ENCODE peak calls at places on chromosomes 7 and 10, in four cellular contexts. M, Z, R and V are unnamed samples.

GRCh38 chr10:97708976-97709745 is 4.4 kb upstream of the MARVELD1 start:
- DNase-seq in M (peak; percentile 72), Z (peak; percentile 58), R (no peak), V (peak; percentile 66)

GRCh38 chr7:4931932-4932331 is 27.1 kb downstream of the MMD2 start:
- DNase-seq in M (peak; percentile 49), Z (no peak), R (no peak), V (peak; percentile 20)

GRCh38 chr7:42527004-42527403 is 290.0 kb upstream of the GLI3 start:
- DNase-seq in M (no peak), Z (no peak), R (no peak), V (no peak)

GRCh38 chr7:38232475-38233366 is 40.7 kb downstream of the TARP start:
- DNase-seq in M (peak; percentile 40), Z (peak; percentile 89), R (no peak), V (no peak)

GRCh38 chr7:157276091-157276561 is 60.7 kb upstream of the DNAJB6 start:
- DNase-seq in M (no peak), Z (peak; percentile 73), R (no peak), V (no peak)

GRCh38 chr10:77041636-77042258 is 595.9 kb downstream of the KCNMA1 start:
- DNase-seq in M (no peak), Z (no peak), R (no peak), V (no peak)

GRCh38 chr10:121615401-121615800 is 17.2 kb upstream of the FGFR2 start:
- DNase-seq in M (no peak), Z (peak; percentile 42), R (no peak), V (no peak)

GRCh38 chr7:121159553-121159952 is 169.2 kb upstream of the WNT16 start:
- DNase-seq in M (no peak), Z (no peak), R (no peak), V (no peak)

GRCh38 chr10:97479939-97480338 is 18.3 kb downstream of the MMS19 start:
- DNase-seq in M (no peak), Z (no peak), R (no peak), V (no peak)

GRCh38 chr7:28813238-28813962 is 144.7 kb downstream of the TRIL start:
- DNase-seq in M (no peak), Z (no peak), R (no peak), V (no peak)

GRCh38 chr10:80684217-80684616 is 146.5 kb downstream of the SH2D4B start:
- DNase-seq in M (no peak), Z (no peak), R (no peak), V (no peak)

GRCh38 chr7:768881-769504 is 41.9 kb upstream of the PRKAR1B start:
- DNase-seq in M (peak; percentile 53), Z (no peak), R (peak; percentile 77), V (no peak)

GRCh38 chr10:133445268-133445732 is 8.4 kb upstream of the SCART1 start:
- DNase-seq in M (peak; percentile 23), Z (no peak), R (no peak), V (peak; percentile 48)

GRCh38 chr7:74479961-74480829 is 26.5 kb downstream of the GTF2IRD1 start:
- DNase-seq in M (peak; percentile 86), Z (peak; percentile 86), R (peak; percentile 93), V (no peak)

GRCh38 chr10:49605177-49605938 is 4.8 kb upstream of the SLC18A3 start:
- DNase-seq in M (peak; percentile 10), Z (no peak), R (no peak), V (no peak)

GRCh38 chr7:816751-817671 is 15.3 kb upstream of the SUN1 start:
- DNase-seq in M (no peak), Z (peak; percentile 90), R (no peak), V (peak; percentile 53)

GRCh38 chr10:90865400-90865799 is 6.4 kb upstream of the RPP30 start:
- DNase-seq in M (no peak), Z (no peak), R (no peak), V (no peak)

GRCh38 chr10:86180861-86181260 is 185.7 kb downstream of the GRID1 start:
- DNase-seq in M (no peak), Z (no peak), R (no peak), V (no peak)

GRCh38 chr10:44864042-44864436 is 47.1 kb upstream of the TMEM72 start:
- DNase-seq in M (no peak), Z (no peak), R (no peak), V (peak; percentile 45)

GRCh38 chr7:77699056-77699455 is 2.8 kb downstream of the RSBN1L start:
- DNase-seq in M (no peak), Z (no peak), R (no peak), V (no peak)

GRCh38 chr10:111999205-111999914 is 184.2 kb downstream of the GPAM start:
- DNase-seq in M (no peak), Z (no peak), R (no peak), V (no peak)

GRCh38 chr10:69057261-69057950 is 30.5 kb upstream of the SRGN start:
- DNase-seq in M (peak; percentile 28), Z (peak; percentile 88), R (no peak), V (no peak)

GRCh38 chr7:131087756-131088658 is 239.7 kb upstream of the MKLN1 start:
- DNase-seq in M (no peak), Z (no peak), R (no peak), V (no peak)

GRCh38 chr7:64182036-64182790 is 24.8 kb upstream of the ZNF735 start:
- DNase-seq in M (no peak), Z (no peak), R (no peak), V (no peak)

GRCh38 chr10:11057448-11057847 is 39.8 kb downstream of the CELF2 start:
- DNase-seq in M (no peak), Z (no peak), R (no peak), V (no peak)

GRCh38 chr10:72329290-72330058 is 25.2 kb downstream of the DNAJB12 start:
- DNase-seq in M (peak; percentile 66), Z (peak; percentile 84), R (no peak), V (no peak)

GRCh38 chr7:97117035-97117371 is 495 bp upstream of the SDHAF3 start:
- DNase-seq in M (no peak), Z (peak; percentile 76), R (no peak), V (no peak)

GRCh38 chr7:97119747-97120146 is 2.2 kb downstream of the SDHAF3 start:
- DNase-seq in M (no peak), Z (no peak), R (no peak), V (no peak)

GRCh38 chr7:97118306-97118917 is 914 bp downstream of the SDHAF3 start:
- DNase-seq in M (no peak), Z (no peak), R (no peak), V (no peak)

GRCh38 chr7:97116308-97116707 is 1.2 kb upstream of the SDHAF3 start:
- DNase-seq in M (no peak), Z (no peak), R (no peak), V (no peak)

GRCh38 chr7:97117372-97118188 is at the start of gene SDHAF3:
- DNase-seq in M (peak; percentile 98), Z (peak; percentile 99), R (peak; percentile 89), V (peak; percentile 92)
- TF ChIP-seq POLR2A in M (peak; percentile 5), Z (no peak), R (peak; percentile 54), V (peak; percentile 23)

DNA sequence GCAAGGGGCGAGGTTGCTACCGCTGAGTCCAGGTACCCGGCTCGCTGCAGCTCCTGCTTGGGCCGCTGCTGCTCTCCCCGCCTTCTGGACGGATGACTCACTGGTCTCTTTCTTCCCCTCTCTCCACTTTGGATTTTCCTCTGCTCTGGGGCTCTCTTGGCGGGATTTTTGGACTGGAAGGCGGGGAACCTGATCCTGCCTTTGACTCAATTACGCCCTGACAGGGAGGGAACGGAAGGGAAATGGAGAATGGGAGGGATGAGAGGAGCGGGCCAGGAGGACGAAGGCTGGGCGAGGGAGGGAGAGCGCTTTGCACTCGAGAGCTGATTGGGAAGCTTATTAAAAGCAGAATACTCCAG is at the start of gene PTN:
- DNase-seq in M (no peak), Z (no peak), R (no peak), V (peak; percentile 65)
- H3K27ac ChIP-seq in M (no peak within 1 kb of the TSS), Z (peak within 1 kb of the TSS; percentile 12), R (no peak within 1 kb of the TSS), V (peak within 1 kb of the TSS; percentile 68)

DNA sequence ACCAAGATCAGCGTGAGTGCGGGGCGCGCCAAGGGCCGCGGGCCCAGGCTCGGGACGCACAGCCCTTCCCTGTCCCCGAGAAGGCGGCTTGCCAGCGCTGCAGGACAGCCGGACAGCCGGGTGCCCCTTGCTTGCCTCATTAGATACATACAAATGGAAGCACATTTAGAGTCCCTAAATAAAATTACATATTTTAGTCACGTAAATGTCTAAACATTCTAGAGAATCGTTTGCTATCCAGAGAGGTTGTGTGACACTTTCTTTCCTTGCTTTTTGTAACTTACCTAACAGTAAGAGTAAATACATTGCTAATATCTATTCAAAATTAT is 4.8 kb downstream of the VSTM2A start:
- DNase-seq in M (no peak), Z (no peak), R (no peak), V (no peak)
- H3K4me3 ChIP-seq in M (peak overlapping the region; percentile 39), Z (peak overlapping the region; percentile 9), R (no peak overlapping the region), V (peak overlapping the region; percentile 54)

DNA sequence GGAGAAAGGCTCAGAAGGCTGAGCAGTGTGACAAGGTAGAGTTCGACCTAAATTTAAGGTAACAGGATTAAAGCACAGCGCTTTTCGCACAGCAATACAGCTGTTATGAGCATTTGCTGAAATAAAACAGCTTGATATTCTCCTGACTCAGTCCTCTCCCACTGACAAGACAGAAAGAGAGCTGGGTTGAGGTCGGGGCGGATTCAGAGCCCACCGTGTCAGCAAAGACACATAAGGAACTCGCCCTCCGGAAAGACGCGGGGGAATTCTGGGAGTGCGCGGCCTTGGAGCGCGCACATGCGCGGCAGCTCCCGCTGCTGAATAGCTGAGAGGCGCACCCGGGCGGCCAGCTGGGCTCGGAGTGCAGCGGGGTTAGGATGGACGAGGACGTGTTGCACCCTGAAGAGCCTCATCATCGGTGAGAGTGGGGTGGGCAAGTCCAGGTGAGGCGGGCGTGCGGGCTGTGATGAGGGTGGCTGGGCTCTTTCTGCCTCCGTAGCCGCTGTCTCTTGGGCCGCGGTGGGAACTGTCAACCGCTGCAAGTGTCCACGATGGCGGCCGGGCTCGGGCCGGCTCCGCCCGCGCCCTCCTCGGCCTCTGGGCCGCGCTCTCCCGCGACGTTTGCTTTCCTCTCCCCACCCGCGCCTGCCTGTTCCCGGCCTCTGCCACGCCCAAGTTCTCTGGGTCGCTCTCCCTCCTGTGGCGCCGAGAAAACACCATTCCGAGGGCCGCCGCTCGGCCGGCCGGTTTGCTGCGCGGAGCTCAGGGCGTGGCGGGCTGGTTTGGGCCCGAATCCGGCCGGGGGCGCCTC is 120.6 kb downstream of the LYZL1 start:
- DNase-seq in M (peak; percentile 79), Z (peak; percentile 90), R (peak; percentile 54), V (peak; percentile 74)
- TF ChIP-seq POLR2A in M (peak; percentile 17), Z (no peak), R (peak; percentile 83), V (peak; percentile 41)

GRCh38 chr10:28479927-28480326 is 53.0 kb upstream of the WAC start:
- DNase-seq in M (no peak), Z (no peak), R (no peak), V (no peak)

GRCh38 chr10:28481968-28482367 is 51.0 kb upstream of the WAC start:
- DNase-seq in M (no peak), Z (no peak), R (no peak), V (no peak)

GRCh38 chr10:28480566-28480965 is 52.4 kb upstream of the WAC start:
- DNase-seq in M (no peak), Z (no peak), R (no peak), V (no peak)

DNA sequence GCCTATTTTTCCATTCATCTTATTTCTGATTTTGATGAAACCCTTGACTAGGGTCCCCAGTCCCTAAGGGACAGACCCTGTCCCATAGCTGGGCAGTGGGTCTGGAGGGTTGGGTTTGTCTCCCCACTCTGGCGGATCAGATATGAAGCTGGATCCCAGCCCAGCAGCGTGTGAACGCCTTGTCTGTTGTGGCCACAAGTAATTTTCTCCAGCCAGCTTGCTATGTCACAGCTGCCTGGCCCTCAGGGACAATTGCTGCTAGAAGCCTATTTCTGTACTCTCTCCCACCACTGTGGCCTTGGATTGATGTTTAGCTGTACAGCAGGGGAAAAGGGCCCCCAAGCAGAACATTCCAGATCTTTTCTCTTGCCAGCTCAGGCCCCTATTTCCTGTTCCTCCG is 53.6 kb upstream of the WAC start:
- DNase-seq in M (no peak), Z (no peak), R (no peak), V (no peak)
- H3K27ac ChIP-seq in M (no peak overlapping the region), Z (peak overlapping the region; percentile 49), R (no peak overlapping the region), V (no peak overlapping the region)